ENCODE peak calls at places on chromosome 10, in four cellular contexts. G, P, W and F are unnamed samples.

GRCh38 chr10:18216482-18216881 is 76.3 kb downstream of the CACNB2 start:
- DNase-seq in W (no peak), P (no peak), G (peak; percentile 3), F (peak; percentile 6)

GRCh38 chr10:97213431-97213830 is 27.7 kb upstream of the SLIT1 start:
- DNase-seq in P (no peak), W (no peak), G (no peak), F (no peak)

GRCh38 chr10:34194259-34194658 is 620.8 kb downstream of the PARD3 start:
- DNase-seq in P (no peak), W (no peak), G (no peak), F (no peak)

GRCh38 chr10:109996225-109996624 is 11.6 kb upstream of the ADD3 start:
- DNase-seq in P (no peak), G (no peak), W (no peak), F (no peak)

GRCh38 chr10:75600833-75601232 is 169.4 kb downstream of the LRMDA start:
- DNase-seq in P (no peak), W (no peak), G (peak; percentile 40), F (no peak)

GRCh38 chr10:99537381-99538286 is 4.9 kb downstream of the NKX2-3 start:
- DNase-seq in P (no peak), W (peak; percentile 69), G (no peak), F (no peak)

GRCh38 chr10:4240641-4241197 is 455.7 kb upstream of the KLF6 start:
- DNase-seq in P (no peak), W (no peak), G (no peak), F (peak; percentile 93)

GRCh38 chr10:69748621-69749020 is 53.1 kb upstream of the COL13A1 start:
- DNase-seq in P (no peak), W (no peak), G (no peak), F (no peak)

GRCh38 chr10:14358886-14359573 is 28.3 kb upstream of the FRMD4A start:
- DNase-seq in G (no peak), P (no peak), W (no peak), F (no peak)

GRCh38 chr10:130232361-130233360 is 96.5 kb downstream of the GLRX3 start:
- DNase-seq in G (no peak), W (no peak), P (no peak), F (no peak)

GRCh38 chr10:133242611-133243356 is 5.1 kb downstream of the VENTX start:
- DNase-seq in P (no peak), G (no peak), W (no peak), F (no peak)

GRCh38 chr10:99694171-99694570 is 34.9 kb downstream of the ENTPD7 start:
- DNase-seq in W (no peak), G (no peak), P (no peak), F (no peak)

GRCh38 chr10:86958109-86958830 is at the start of gene SNCG:
- DNase-seq in P (peak; percentile 55), W (peak; percentile 47), G (no peak), F (peak; percentile 68)

GRCh38 chr10:133141963-133142350 is 18.1 kb upstream of the KNDC1 start:
- DNase-seq in P (no peak), G (no peak), W (peak; percentile 43), F (no peak)

GRCh38 chr10:60271319-60272040 is 118.2 kb downstream of the ANK3 start:
- DNase-seq in W (no peak), G (no peak), P (no peak), F (no peak)

GRCh38 chr10:97422921-97423420 is 3.0 kb upstream of the PGAM1 start:
- DNase-seq in W (no peak), P (no peak), G (no peak), F (peak; percentile 82)

GRCh38 chr10:44992070-44992731 is 8.5 kb upstream of the ZNF22 start:
- DNase-seq in W (no peak), P (no peak), G (no peak), F (no peak)

GRCh38 chr10:1498746-1499343 is 238.5 kb downstream of the ADARB2 start:
- DNase-seq in G (no peak), W (no peak), P (no peak), F (no peak)

GRCh38 chr10:43390333-43390732 is 18.7 kb downstream of the HNRNPF start:
- DNase-seq in P (no peak), W (no peak), G (no peak), F (no peak)

GRCh38 chr10:17026686-17027485 is 102.7 kb downstream of the CUBN start:
- DNase-seq in P (no peak), W (no peak), G (no peak), F (peak; percentile 57)

GRCh38 chr10:115029452-115030375 is 63.5 kb upstream of the ATRNL1 start:
- DNase-seq in G (peak; percentile 18), P (no peak), W (no peak), F (no peak)

GRCh38 chr10:78435484-78436222 is 402.0 kb downstream of the RPS24 start:
- DNase-seq in P (no peak), G (no peak), W (no peak), F (peak; percentile 79)

GRCh38 chr10:30502266-30503058 is 68.5 kb downstream of the MAP3K8 start:
- DNase-seq in G (no peak), W (no peak), P (peak; percentile 64), F (no peak)

GRCh38 chr10:88473989-88474883 is 108.9 kb downstream of the RNLS start:
- DNase-seq in W (no peak), P (no peak), G (no peak), F (no peak)

GRCh38 chr10:74982634-74982982 is 128.8 kb upstream of the SAMD8 start:
- DNase-seq in P (no peak), G (no peak), W (no peak), F (no peak)

GRCh38 chr10:11936389-11937152 is 106.0 kb downstream of the UPF2 start:
- DNase-seq in G (no peak), P (no peak), W (no peak), F (no peak)

GRCh38 chr10:110873951-110874350 is 2.2 kb downstream of the PDCD4 start:
- DNase-seq in W (no peak), G (no peak), P (no peak), F (peak; percentile 4)

GRCh38 chr10:101691081-101691480 is 3.9 kb downstream of the FBXW4 start:
- DNase-seq in W (no peak), G (no peak), P (no peak), F (no peak)

GRCh38 chr10:125510998-125511397 is 172.0 kb downstream of the TEX36 start:
- DNase-seq in W (no peak), G (no peak), P (no peak), F (no peak)

GRCh38 chr10:1102392-1102791 is 46.2 kb downstream of the WDR37 start:
- DNase-seq in P (no peak), W (no peak), G (no peak), F (no peak)

GRCh38 chr10:82251222-82251977 is 376.4 kb downstream of the NRG3 start:
- DNase-seq in G (no peak), P (no peak), W (no peak), F (no peak)

GRCh38 chr10:48551796-48552591 is 52.9 kb downstream of the ARHGAP22 start:
- DNase-seq in P (peak; percentile 73), W (peak; percentile 63), G (no peak), F (peak; percentile 68)

GRCh38 chr10:73096041-73096451 is 620 bp downstream of the P4HA1 start:
- DNase-seq in G (no peak), W (peak; percentile 75), P (peak; percentile 50), F (peak; percentile 70)

GRCh38 chr10:90407116-90407515 is 450.7 kb downstream of the HTR7 start:
- DNase-seq in G (no peak), P (no peak), W (no peak), F (no peak)

GRCh38 chr10:71427246-71427645 is 30.5 kb downstream of the CDH23 start:
- DNase-seq in W (no peak), P (no peak), G (no peak), F (no peak)

GRCh38 chr10:78028438-78029293 is 649 bp downstream of the POLR3A start:
- DNase-seq in W (no peak), G (peak; percentile 84), P (no peak), F (peak; percentile 62)

GRCh38 chr10:17453377-17454091 is 861 bp downstream of the ST8SIA6 start:
- DNase-seq in P (peak; percentile 55), W (peak; percentile 80), G (no peak), F (peak; percentile 52)

GRCh38 chr10:114307731-114308130 is 68.7 kb downstream of the VWA2 start:
- DNase-seq in G (no peak), W (no peak), P (no peak), F (no peak)

GRCh38 chr10:44316187-44316921 is 68.5 kb downstream of the CXCL12 start:
- DNase-seq in G (no peak), P (peak; percentile 97), W (peak; percentile 74), F (no peak)

DNA sequence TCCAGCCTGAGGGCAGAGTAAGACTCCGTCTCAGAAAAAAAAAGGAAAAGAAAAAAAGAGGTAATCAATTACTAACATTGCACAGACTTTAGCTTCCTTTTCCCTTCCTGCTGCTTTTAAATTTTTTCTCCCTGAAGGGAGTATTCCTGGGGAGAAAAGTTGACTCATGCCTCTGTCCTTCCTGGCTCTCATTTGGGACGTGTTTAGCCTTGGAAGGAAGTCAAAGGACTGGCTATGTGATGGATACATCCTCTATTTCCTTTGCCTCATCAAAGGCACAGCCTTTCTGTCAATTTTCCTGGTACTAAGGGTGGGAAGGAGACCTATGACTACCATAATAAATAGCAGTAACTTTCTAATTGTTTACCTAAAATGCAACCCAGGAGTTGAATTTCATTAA is 77.6 kb downstream of the ITGA8 start:
- DNase-seq in P (no peak), G (no peak), W (no peak), F (peak; percentile 67)
- TF ChIP-seq JUN in P (no peak), G (no peak), W (no peak), F (peak; percentile 54)

GRCh38 chr10:6217621-6218020 is 14.9 kb downstream of the PFKFB3 start:
- DNase-seq in P (no peak), W (no peak), G (no peak), F (peak; percentile 23)
- H3K36me3 ChIP-seq in P (peaks cover 80% of the 10 kb centered on the region), W (peaks cover 43% of the 10 kb centered on the region), G (peaks cover 72% of the 10 kb centered on the region), F (peaks cover 23% of the 10 kb centered on the region)

GRCh38 chr10:15684768-15685167 is 35.0 kb downstream of the ITGA8 start:
- DNase-seq in P (no peak), G (no peak), W (no peak), F (no peak)

DNA sequence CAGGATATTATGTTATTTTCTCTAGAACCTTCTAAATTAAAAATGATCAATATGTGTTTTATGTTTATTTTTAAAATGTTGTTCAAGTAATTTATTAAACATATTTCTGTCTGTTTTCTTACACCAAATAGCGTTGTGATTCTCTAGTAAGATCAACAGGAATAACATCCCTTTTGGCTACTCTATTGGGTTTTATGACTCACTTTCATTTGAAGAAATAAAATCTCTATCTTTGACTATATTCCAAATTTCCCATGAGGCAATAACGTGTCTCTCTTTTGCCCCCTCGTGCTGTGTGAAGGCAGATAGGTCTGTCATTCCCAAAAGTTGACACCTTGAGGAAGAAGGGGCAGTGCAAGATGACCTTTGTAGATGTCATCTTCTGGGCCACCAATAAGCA is 40.9 kb downstream of the ITGA8 start:
- DNase-seq in G (no peak), P (no peak), W (no peak), F (peak; percentile 11)
- TF ChIP-seq JUN in G (no peak), P (no peak), W (no peak), F (no peak)

DNA sequence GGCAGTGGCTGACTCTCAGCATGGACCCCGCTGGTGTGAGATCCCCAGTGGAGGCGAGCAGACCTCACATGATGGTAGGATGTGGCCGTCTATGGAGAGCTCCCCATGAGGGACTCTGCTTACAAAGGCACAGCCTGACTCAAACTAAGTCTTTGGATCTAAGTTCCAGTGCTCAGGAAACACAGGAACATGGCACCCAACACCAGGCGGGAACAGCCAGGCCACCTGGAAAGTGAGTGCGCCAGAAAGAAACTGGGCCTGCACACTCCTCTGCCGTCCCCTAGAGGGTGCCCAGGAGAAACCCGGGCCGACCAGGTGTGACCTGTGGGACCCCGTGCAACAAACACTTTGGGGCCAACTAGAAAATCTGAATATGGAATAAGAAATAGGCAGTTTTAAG is 10.0 kb downstream of the PITRM1 start:
- DNase-seq in P (peak; percentile 53), G (no peak), W (peak; percentile 65), F (no peak)
- H3K36me3 ChIP-seq in P (peaks cover 85% of the 10 kb centered on the region), G (peaks cover 54% of the 10 kb centered on the region), W (peaks cover 11% of the 10 kb centered on the region), F (peaks cover 46% of the 10 kb centered on the region)

GRCh38 chr10:67306588-67307205 is 380.9 kb downstream of the LRRTM3 start:
- DNase-seq in W (no peak), P (peak; percentile 31), G (peak; percentile 27), F (peak; percentile 32)
- TF ChIP-seq JUN in W (no peak), P (no peak), G (no peak), F (no peak)